ENCODE peak calls at places on chromosomes 3 and 15, in seven cellular contexts. A, T, B, P, Y, G and M are unnamed samples.

GRCh38 chr3:154324919-154325318 is 632 bp upstream of the DHX36 start:
- DNase-seq in A (no peak), T (no peak), B (no peak), P (no peak), Y (no peak), G (no peak), M (no peak)

GRCh38 chr15:40342421-40343313 is 1.9 kb upstream of the CCDC9B start:
- DNase-seq in A (no peak), T (no peak), B (no peak), P (no peak), Y (no peak), G (no peak), M (no peak)

GRCh38 chr15:22788004-22788403 is 1.6 kb downstream of the NIPA1 start:
- DNase-seq in A (no peak), T (no peak), B (no peak), P (no peak), Y (no peak), G (no peak), M (no peak)

GRCh38 chr15:27454281-27455060 is 483.5 kb downstream of the GABRG3 start:
- DNase-seq in A (no peak), T (no peak), B (no peak), P (no peak), Y (no peak), G (no peak), M (no peak)

GRCh38 chr15:26503998-26504397 is 268.9 kb downstream of the GABRB3 start:
- DNase-seq in A (no peak), T (no peak), B (no peak), P (no peak), Y (no peak), G (no peak), M (no peak)

GRCh38 chr3:122609798-122610559 is 32.5 kb downstream of the PARP15 start:
- DNase-seq in A (no peak), T (no peak), B (no peak), P (no peak), Y (no peak), G (no peak), M (peak; percentile 5)

GRCh38 chr3:4899654-4900236 is 79.5 kb upstream of the BHLHE40 start:
- DNase-seq in A (no peak), T (peak; percentile 65), B (no peak), P (no peak), Y (no peak), G (no peak), M (no peak)

GRCh38 chr15:95559875-95560394 is 770.6 kb upstream of the NR2F2 start:
- DNase-seq in A (no peak), T (no peak), B (no peak), P (no peak), Y (no peak), G (no peak), M (no peak)

GRCh38 chr3:145015243-145015642 is 1043.6 kb downstream of the DIPK2A start:
- DNase-seq in A (no peak), T (no peak), B (no peak), P (no peak), Y (no peak), G (no peak), M (no peak)

GRCh38 chr15:101664303-101664913 is 12.2 kb upstream of the TM2D3 start:
- DNase-seq in A (no peak), T (no peak), B (no peak), P (no peak), Y (no peak), G (peak; percentile 64), M (no peak)

GRCh38 chr15:62360286-62360685 is 195.2 kb upstream of the C2CD4B start:
- DNase-seq in A (no peak), T (no peak), B (no peak), P (no peak), Y (no peak), G (no peak), M (no peak)

GRCh38 chr15:51621917-51622268 is 678 bp downstream of the DMXL2 start:
- DNase-seq in A (peak; percentile 63), T (peak; percentile 41), B (peak; percentile 42), P (peak; percentile 68), Y (peak; percentile 34), G (peak; percentile 83), M (peak; percentile 9)

DNA sequence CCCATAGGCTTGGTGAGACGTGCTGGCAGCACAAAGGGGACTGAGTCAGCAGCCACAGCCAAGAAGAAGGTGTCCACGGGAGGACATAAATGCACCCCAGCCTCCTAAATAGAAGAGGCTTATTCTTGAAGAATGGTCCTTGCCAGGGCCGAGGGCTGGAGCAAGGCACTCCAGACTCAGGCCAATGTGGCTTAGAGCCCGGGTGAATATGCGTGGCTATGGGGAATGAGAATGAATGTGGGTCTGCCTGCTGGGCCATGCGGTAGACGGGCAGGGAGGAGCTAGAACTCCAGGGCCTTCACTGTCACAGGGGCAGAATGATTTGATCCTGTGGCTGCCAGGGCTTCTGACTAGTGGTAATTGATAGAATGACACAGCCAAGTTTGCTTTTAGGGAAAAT is 34.0 kb downstream of the DHX30 start:
- DNase-seq in A (no peak), T (no peak), B (no peak), P (no peak), Y (no peak), G (no peak), M (no peak)
- H3K36me3 ChIP-seq in A (peaks cover 5% of the 10 kb centered on the region), T (peaks cover 24% of the 10 kb centered on the region), B (peaks cover 100% of the 10 kb centered on the region), P (peaks cover 96% of the 10 kb centered on the region), Y (no peaks in the 10 kb centered on the region), G (peaks cover 82% of the 10 kb centered on the region), M (peaks cover 50% of the 10 kb centered on the region)

GRCh38 chr15:92820233-92821021 is 79.7 kb upstream of the CHD2 start:
- DNase-seq in A (peak; percentile 94), T (peak; percentile 91), B (peak; percentile 94), P (peak; percentile 93), Y (peak; percentile 93), G (peak; percentile 97), M (peak; percentile 90)

GRCh38 chr15:92819312-92820232 is 80.6 kb upstream of the CHD2 start:
- DNase-seq in A (no peak), T (no peak), B (no peak), P (no peak), Y (no peak), G (no peak), M (no peak)

GRCh38 chr15:92817339-92817886 is 82.7 kb upstream of the CHD2 start:
- DNase-seq in A (no peak), T (no peak), B (no peak), P (no peak), Y (no peak), G (no peak), M (no peak)

GRCh38 chr15:92821491-92822116 is 78.5 kb upstream of the CHD2 start:
- DNase-seq in A (no peak), T (no peak), B (no peak), P (no peak), Y (no peak), G (no peak), M (no peak)

DNA sequence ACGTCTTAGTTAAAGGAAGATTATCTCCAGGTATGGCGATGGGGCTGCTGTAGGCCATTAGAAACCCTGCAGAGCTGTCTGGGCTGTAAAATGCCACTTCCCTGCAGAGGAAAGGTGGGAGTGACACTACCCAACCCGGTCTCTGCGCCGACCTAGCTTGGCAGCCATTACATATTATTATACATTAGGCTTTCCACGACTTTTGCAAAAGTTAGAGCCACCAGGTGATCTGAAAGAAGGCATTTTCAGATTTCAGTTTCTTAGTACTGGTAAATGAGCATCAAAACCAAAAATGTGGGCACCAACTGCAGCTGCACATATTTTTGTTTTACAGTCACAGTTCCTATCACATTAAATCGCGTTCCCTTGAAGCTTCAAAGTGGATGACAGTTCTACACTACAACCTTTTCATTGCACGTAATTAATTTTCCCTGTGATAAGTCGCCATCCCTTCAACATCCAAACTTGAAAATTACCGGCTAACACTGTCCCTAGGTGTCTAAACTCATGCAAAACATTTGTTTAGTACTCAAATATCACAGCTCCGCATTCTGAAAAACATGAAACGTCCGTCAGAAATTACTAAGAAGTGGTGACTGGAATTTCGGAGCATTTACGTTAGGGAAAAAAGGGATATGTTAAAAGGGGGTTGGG is 81.3 kb upstream of the CHD2 start:
- DNase-seq in A (no peak), T (no peak), B (no peak), P (no peak), Y (no peak), G (peak; percentile 77), M (no peak)
- H3K4me3 ChIP-seq in A (no peak overlapping the region), T (no peak overlapping the region), B (no peak overlapping the region), P (no peak overlapping the region), Y (peak overlapping the region; percentile 57), G (peak overlapping the region; percentile 61), M (peak overlapping the region; percentile 60)

GRCh38 chr15:82848201-82848993 is 39.0 kb downstream of the WHAMM start:
- DNase-seq in A (no peak), T (peak; percentile 8), B (no peak), P (no peak), Y (no peak), G (no peak), M (no peak)
- H3K27ac ChIP-seq in A (no peak overlapping the region), T (no peak overlapping the region), B (no peak overlapping the region), P (no peak overlapping the region), Y (no peak overlapping the region), G (no peak overlapping the region), M (no peak overlapping the region)

DNA sequence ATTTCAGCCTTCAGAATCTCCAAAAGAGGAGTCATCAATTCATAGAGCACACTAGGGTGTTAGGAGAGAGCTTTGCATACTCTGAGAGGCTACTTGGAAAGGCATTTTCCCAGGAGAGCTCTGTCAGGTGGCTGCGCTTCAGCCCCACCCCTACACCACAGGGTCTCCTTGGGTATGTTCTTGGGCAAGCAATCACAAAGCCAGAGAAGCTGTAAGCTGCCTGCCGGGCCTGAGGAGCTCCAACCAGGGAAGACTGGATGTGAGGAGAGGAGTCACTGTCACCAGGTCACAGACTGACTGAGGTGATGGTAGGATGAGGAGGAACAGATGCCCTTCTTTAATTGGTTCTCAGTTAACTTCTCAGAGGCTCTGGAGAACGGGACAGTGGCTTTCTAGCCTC is 9.8 kb upstream of the RPSA start:
- DNase-seq in A (no peak), T (no peak), B (no peak), P (no peak), Y (no peak), G (no peak), M (no peak)
- H3K36me3 ChIP-seq in A (peaks cover 8% of the 10 kb centered on the region), T (peaks cover 41% of the 10 kb centered on the region), B (peaks cover 87% of the 10 kb centered on the region), P (peaks cover 85% of the 10 kb centered on the region), Y (no peaks in the 10 kb centered on the region), G (peaks cover 78% of the 10 kb centered on the region), M (peaks cover 51% of the 10 kb centered on the region)

GRCh38 chr15:45397116-45397665 is 18.8 kb upstream of the GATM start:
- DNase-seq in A (no peak), T (no peak), B (no peak), P (no peak), Y (no peak), G (no peak), M (no peak)
- H3K4me3 ChIP-seq in A (no peak overlapping the region), T (no peak overlapping the region), B (no peak overlapping the region), P (no peak overlapping the region), Y (no peak overlapping the region), G (no peak overlapping the region), M (no peak overlapping the region)

DNA sequence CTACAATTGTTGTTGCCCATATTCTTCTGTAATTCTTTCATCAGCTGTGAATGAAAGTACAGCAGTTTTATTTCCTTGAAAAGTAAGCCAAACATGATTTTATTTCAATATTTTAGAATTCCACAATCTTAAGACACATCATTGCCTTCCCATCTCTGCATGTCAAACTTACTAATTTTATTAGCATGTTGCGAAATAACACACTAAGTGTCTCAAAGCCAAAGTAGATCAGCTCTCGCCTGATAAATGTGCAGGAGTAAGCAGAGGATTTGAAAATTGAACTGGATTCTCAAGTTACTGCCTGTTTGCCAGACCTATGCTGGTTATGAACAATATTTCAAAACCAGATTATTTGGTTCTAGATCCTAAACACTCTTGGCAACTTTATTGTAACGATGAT is 25.7 kb downstream of the TGFBR2 start:
- DNase-seq in A (no peak), T (no peak), B (no peak), P (no peak), Y (no peak), G (no peak), M (no peak)
- H3K27ac ChIP-seq in A (no peak overlapping the region), T (no peak overlapping the region), B (peak overlapping the region; percentile 76), P (peak overlapping the region; percentile 64), Y (peak overlapping the region; percentile 71), G (no peak overlapping the region), M (peak overlapping the region; percentile 44)